ENCODE peak calls at places on chromosomes 1 and 21, in six cellular contexts. L is heart left ventricle, S is BE2C, R is GM13976, X is stomach, G is lower lobe of right lung. K is an unnamed sample.

GRCh38 chr1:97739596-97740103 is 181.2 kb downstream of the DPYD start:
- DNase-seq in X (no peak), S (no peak), G (no peak), L (no peak), R (no peak), K (no peak)

GRCh38 chr1:185229981-185230380 is 73.0 kb downstream of the SWT1 start:
- DNase-seq in G (no peak), S (no peak), R (no peak), X (no peak), L (no peak), K (no peak)

GRCh38 chr1:9289090-9289534 is 3.6 kb upstream of the SPSB1 start:
- DNase-seq in L (peak), R (no peak), S (peak), G (peak), X (peak), K (no peak)

GRCh38 chr1:206551985-206552325 is 44.6 kb downstream of the RASSF5 start:
- DNase-seq in R (no peak), L (no peak), S (no peak), G (no peak), X (no peak), K (no peak)

GRCh38 chr1:204152310-204153044 is 633 bp upstream of the ETNK2 start:
- DNase-seq in L (no peak), X (no peak), R (no peak), G (peak), S (no peak), K (no peak)

GRCh38 chr21:23936224-23936623 is 1671.1 kb downstream of the MRPL39 start:
- DNase-seq in L (no peak), X (no peak), G (no peak), S (peak), R (peak), K (no peak)

GRCh38 chr1:234782821-234783220 is 172.8 kb upstream of the IRF2BP2 start:
- DNase-seq in R (no peak), G (no peak), S (no peak), L (no peak), X (no peak), K (no peak)

GRCh38 chr1:226629896-226630550 is 81.5 kb downstream of the STUM start:
- DNase-seq in X (no peak), L (no peak), G (peak), R (no peak), S (no peak), K (no peak)

GRCh38 chr1:86926886-86927285 is 12.5 kb downstream of the HS2ST1 start:
- DNase-seq in X (no peak), R (no peak), L (no peak), S (no peak), G (no peak), K (no peak)

GRCh38 chr1:225780609-225781008 is 3.0 kb downstream of the SRP9 start:
- DNase-seq in S (no peak), X (no peak), L (no peak), R (no peak), G (no peak), K (no peak)

GRCh38 chr1:96721053-96721381 is 567 bp upstream of the PTBP2 start:
- DNase-seq in L (no peak), X (no peak), S (no peak), G (no peak), R (no peak), K (no peak)

GRCh38 chr1:39258146-39258924 is 53.8 kb downstream of the MACF1 start:
- DNase-seq in L (peak), X (peak), S (peak), G (no peak), R (peak), K (no peak)

GRCh38 chr21:26124421-26124833 is 46.1 kb downstream of the APP start:
- DNase-seq in X (no peak), L (no peak), S (no peak), G (no peak), R (no peak), K (peak)

GRCh38 chr1:56506314-56506743 is 73.0 kb downstream of the PLPP3 start:
- DNase-seq in R (no peak), G (no peak), X (no peak), S (peak), L (peak), K (no peak)

GRCh38 chr1:196144588-196144987 is 463.7 kb downstream of the KCNT2 start:
- DNase-seq in G (no peak), X (no peak), L (no peak), R (no peak), S (no peak), K (no peak)

GRCh38 chr1:196142111-196142510 is 466.1 kb downstream of the KCNT2 start:
- DNase-seq in L (no peak), X (no peak), S (no peak), G (no peak), R (no peak), K (no peak)

GRCh38 chr1:196147530-196147929 is 460.7 kb downstream of the KCNT2 start:
- DNase-seq in R (no peak), L (no peak), X (no peak), S (no peak), G (no peak), K (no peak)

GRCh38 chr1:196148367-196148970 is 459.8 kb downstream of the KCNT2 start:
- DNase-seq in R (peak), L (no peak), G (no peak), X (no peak), S (no peak), K (peak)

GRCh38 chr1:196143602-196144342 is 464.5 kb downstream of the KCNT2 start:
- DNase-seq in R (no peak), X (no peak), G (no peak), S (peak), L (no peak), K (no peak)
- TF ChIP-seq CTCF in R (no peak), X (no peak), G (no peak), S (peak), L (no peak), K (no peak)

GRCh38 chr1:188660573-188660972 is 1817.1 kb downstream of the BRINP3 start:
- DNase-seq in X (no peak), S (no peak), G (no peak), R (no peak), L (no peak), K (no peak)
- TF ChIP-seq CTCF in X (no peak), S (no peak), G (no peak), R (no peak), L (no peak), K (no peak)

GRCh38 chr21:34360488-34361241 is 3.1 kb upstream of the KCNE2 start:
- DNase-seq in S (no peak), L (no peak), G (no peak), R (no peak), X (no peak), K (no peak)
- TF ChIP-seq CTCF in S (peak), L (no peak), G (no peak), R (no peak), X (no peak), K (no peak)

DNA sequence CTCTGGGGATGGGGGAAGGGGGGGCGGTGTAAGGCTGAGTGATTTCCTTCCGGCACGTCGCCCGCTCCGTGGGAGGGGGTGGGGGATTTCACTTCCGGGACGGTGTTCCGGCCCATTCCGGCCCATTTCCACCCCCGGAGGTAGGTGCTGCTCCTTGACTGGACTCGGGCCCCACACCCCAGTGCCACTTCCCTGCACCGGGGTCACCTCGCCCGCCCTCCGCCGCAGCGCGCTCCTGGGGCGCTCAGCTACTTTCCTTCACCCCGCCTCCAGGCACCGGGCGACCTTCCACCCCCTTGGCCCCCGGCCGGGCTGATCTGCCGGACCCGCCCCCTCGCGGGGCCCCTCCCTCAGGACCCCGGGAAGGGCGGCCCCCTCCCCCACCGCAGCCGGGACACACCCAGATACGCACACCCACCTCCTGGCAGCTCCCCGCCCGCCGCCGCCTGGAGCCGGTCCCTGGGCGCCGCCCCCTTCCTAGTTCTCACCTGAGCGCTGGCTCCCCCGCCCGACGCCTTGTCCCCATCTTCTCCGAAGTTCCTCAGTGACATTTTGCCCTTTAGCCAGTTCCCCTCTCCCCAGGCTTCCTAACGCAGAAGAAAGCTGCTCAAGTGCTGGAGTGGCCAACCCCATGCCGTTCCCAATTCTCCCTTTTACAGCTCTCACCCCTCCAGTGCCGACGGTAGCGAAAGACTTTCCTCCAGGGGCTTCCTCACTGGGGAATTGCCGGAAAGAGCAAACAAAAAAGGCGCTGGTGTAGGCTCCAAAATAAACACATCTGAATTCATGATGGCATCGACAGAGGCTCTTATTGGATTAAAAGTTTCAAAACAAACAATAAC is at the start of gene ZBTB37:
- DNase-seq in R (peak), S (peak), G (peak), L (peak), X (peak), K (peak)
- TF ChIP-seq CTCF in R (peak), S (no peak), G (no peak), L (no peak), X (no peak), K (peak)

DNA sequence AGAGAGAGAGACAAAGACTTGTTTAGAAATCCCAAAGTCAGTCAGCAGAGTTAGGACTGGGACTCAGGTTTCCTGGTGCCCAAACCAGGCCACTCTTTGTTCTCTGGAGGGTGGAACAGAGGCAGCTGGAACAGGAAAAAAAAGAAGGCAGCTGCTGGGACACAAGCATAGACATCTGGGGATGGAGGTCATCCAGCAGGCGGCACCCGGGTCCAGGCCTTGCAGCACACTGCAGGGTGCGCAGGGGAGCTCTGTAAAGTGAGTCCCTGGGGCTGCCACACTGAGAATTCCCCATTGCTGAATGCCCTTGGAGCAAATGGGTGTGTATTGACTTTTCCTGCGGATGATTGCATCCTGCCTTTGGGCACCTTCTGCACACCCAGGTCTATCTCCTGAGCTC is 222.9 kb upstream of the CSF3R start:
- DNase-seq in X (no peak), G (no peak), L (no peak), R (no peak), S (peak), K (no peak)
- TF ChIP-seq CTCF in X (no peak), G (no peak), L (no peak), R (no peak), S (peak), K (peak)

GRCh38 chr1:116372651-116373444 is at the start of gene ATP1A1:
- DNase-seq in R (peak), S (peak), L (peak), X (peak), G (peak), K (peak)
- TF ChIP-seq CTCF in R (no peak), S (peak), L (no peak), X (no peak), G (peak), K (no peak)